ENCODE peak calls at places on chromosomes 12 and 14, in six cellular contexts. One of them, this sample, is unnamed.
A peak's percentile ranks its signal among the peaks of the same experiment; 100 is the strongest.

GRCh38 chr14:75277000-75277795 is 1.4 kb upstream of the FOS start:
- DNase-seq in HEK293T: peak; percentile 71
- DNase-seq in GF-D8: peak; percentile 28
- DNase-seq in foreskin keratinocyte: peak; percentile 66
- DNase-seq in AG09309: no peak
- DNase-seq in HT-29: peak; percentile 88
- DNase-seq in this sample: no peak

GRCh38 chr12:53232641-53233538 is 881 bp upstream of the RARG start:
- DNase-seq in HEK293T: no peak
- DNase-seq in GF-D8: no peak
- DNase-seq in foreskin keratinocyte: peak; percentile 84
- DNase-seq in AG09309: no peak
- DNase-seq in HT-29: peak; percentile 69
- DNase-seq in this sample: no peak

GRCh38 chr14:100658514-100658886 is 68.2 kb upstream of the DLK1 start:
- DNase-seq in HEK293T: no peak
- DNase-seq in GF-D8: no peak
- DNase-seq in foreskin keratinocyte: no peak
- DNase-seq in AG09309: no peak
- DNase-seq in HT-29: peak; percentile 16
- DNase-seq in this sample: no peak

GRCh38 chr14:29354446-29354845 is 573.2 kb downstream of the PRKD1 start:
- DNase-seq in HEK293T: no peak
- DNase-seq in GF-D8: no peak
- DNase-seq in foreskin keratinocyte: no peak
- DNase-seq in AG09309: no peak
- DNase-seq in HT-29: no peak
- DNase-seq in this sample: no peak

GRCh38 chr12:2495452-2496112 is 299.2 kb upstream of the FKBP4 start:
- DNase-seq in HEK293T: no peak
- DNase-seq in GF-D8: no peak
- DNase-seq in foreskin keratinocyte: no peak
- DNase-seq in AG09309: no peak
- DNase-seq in HT-29: no peak
- DNase-seq in this sample: no peak

GRCh38 chr14:94539181-94539580 is 22.1 kb upstream of the SERPINA4 start:
- DNase-seq in HEK293T: no peak
- DNase-seq in GF-D8: no peak
- DNase-seq in foreskin keratinocyte: no peak
- DNase-seq in AG09309: no peak
- DNase-seq in HT-29: no peak
- DNase-seq in this sample: no peak

GRCh38 chr14:105528859-105529505 is 2.6 kb downstream of the TMEM121 start:
- DNase-seq in HEK293T: no peak
- DNase-seq in GF-D8: no peak
- DNase-seq in foreskin keratinocyte: no peak
- DNase-seq in AG09309: no peak
- DNase-seq in HT-29: no peak
- DNase-seq in this sample: no peak

GRCh38 chr14:104791425-104791824 is 4.1 kb downstream of the AKT1 start:
- DNase-seq in HEK293T: no peak
- DNase-seq in GF-D8: no peak
- DNase-seq in foreskin keratinocyte: no peak
- DNase-seq in AG09309: no peak
- DNase-seq in HT-29: no peak
- DNase-seq in this sample: no peak

GRCh38 chr12:117049295-117049694 is 49.9 kb downstream of the TESC start:
- DNase-seq in HEK293T: no peak
- DNase-seq in GF-D8: no peak
- DNase-seq in foreskin keratinocyte: no peak
- DNase-seq in AG09309: no peak
- DNase-seq in HT-29: no peak
- DNase-seq in this sample: no peak

GRCh38 chr12:70576341-70577282 is 60.6 kb downstream of the PTPRB start:
- DNase-seq in HEK293T: peak; percentile 52
- DNase-seq in GF-D8: no peak
- DNase-seq in foreskin keratinocyte: peak; percentile 65
- DNase-seq in AG09309: peak; percentile 85
- DNase-seq in HT-29: peak; percentile 82
- DNase-seq in this sample: peak; percentile 51

GRCh38 chr12:75975692-75976091 is 55.9 kb downstream of the PHLDA1 start:
- DNase-seq in HEK293T: no peak
- DNase-seq in GF-D8: no peak
- DNase-seq in foreskin keratinocyte: no peak
- DNase-seq in AG09309: no peak
- DNase-seq in HT-29: no peak
- DNase-seq in this sample: no peak

GRCh38 chr12:3622021-3622731 is 130.7 kb downstream of the CRACR2A start:
- DNase-seq in HEK293T: no peak
- DNase-seq in GF-D8: no peak
- DNase-seq in foreskin keratinocyte: no peak
- DNase-seq in AG09309: no peak
- DNase-seq in HT-29: no peak
- DNase-seq in this sample: no peak

GRCh38 chr12:116544656-116545055 is 14.5 kb upstream of the MAP1LC3B2 start:
- DNase-seq in HEK293T: no peak
- DNase-seq in GF-D8: no peak
- DNase-seq in foreskin keratinocyte: no peak
- DNase-seq in AG09309: no peak
- DNase-seq in HT-29: no peak
- DNase-seq in this sample: peak; percentile 31

GRCh38 chr12:114636723-114637480 is 47.1 kb downstream of the TBX3 start:
- DNase-seq in HEK293T: peak; percentile 45
- DNase-seq in GF-D8: no peak
- DNase-seq in foreskin keratinocyte: peak; percentile 85
- DNase-seq in AG09309: no peak
- DNase-seq in HT-29: peak; percentile 29
- DNase-seq in this sample: no peak

GRCh38 chr12:89709994-89710872 is 1.6 kb upstream of the ATP2B1 start:
- DNase-seq in HEK293T: no peak
- DNase-seq in GF-D8: no peak
- DNase-seq in foreskin keratinocyte: peak; percentile 50
- DNase-seq in AG09309: peak; percentile 14
- DNase-seq in HT-29: no peak
- DNase-seq in this sample: no peak

GRCh38 chr12:116675339-116676107 is 62.3 kb downstream of the SPRING1 start:
- DNase-seq in HEK293T: no peak
- DNase-seq in GF-D8: no peak
- DNase-seq in foreskin keratinocyte: no peak
- DNase-seq in AG09309: no peak
- DNase-seq in HT-29: no peak
- DNase-seq in this sample: no peak

GRCh38 chr12:15037091-15037723 is 64.4 kb downstream of the PDE6H start:
- DNase-seq in HEK293T: no peak
- DNase-seq in GF-D8: no peak
- DNase-seq in foreskin keratinocyte: peak; percentile 64
- DNase-seq in AG09309: no peak
- DNase-seq in HT-29: no peak
- DNase-seq in this sample: no peak

GRCh38 chr12:75439048-75439447 is 41.5 kb upstream of the GLIPR1 start:
- DNase-seq in HEK293T: no peak
- DNase-seq in GF-D8: no peak
- DNase-seq in foreskin keratinocyte: no peak
- DNase-seq in AG09309: no peak
- DNase-seq in HT-29: no peak
- DNase-seq in this sample: no peak

GRCh38 chr12:50220357-50221061 is 53.3 kb upstream of the CERS5 start:
- DNase-seq in HEK293T: no peak
- DNase-seq in GF-D8: peak; percentile 52
- DNase-seq in foreskin keratinocyte: peak; percentile 98
- DNase-seq in AG09309: peak; percentile 57
- DNase-seq in HT-29: no peak
- DNase-seq in this sample: no peak

GRCh38 chr12:117151195-117152031 is 38.9 kb downstream of the FBXO21 start:
- DNase-seq in HEK293T: peak; percentile 76
- DNase-seq in GF-D8: no peak
- DNase-seq in foreskin keratinocyte: no peak
- DNase-seq in AG09309: peak; percentile 5
- DNase-seq in HT-29: peak; percentile 48
- DNase-seq in this sample: no peak

GRCh38 chr12:52080403-52081201 is 1.1 kb downstream of the SMIM41 start:
- DNase-seq in HEK293T: no peak
- DNase-seq in GF-D8: no peak
- DNase-seq in foreskin keratinocyte: no peak
- DNase-seq in AG09309: no peak
- DNase-seq in HT-29: no peak
- DNase-seq in this sample: no peak

GRCh38 chr14:35365130-35366047 is 39.2 kb downstream of the NFKBIA start:
- DNase-seq in HEK293T: no peak
- DNase-seq in GF-D8: no peak
- DNase-seq in foreskin keratinocyte: peak; percentile 78
- DNase-seq in AG09309: no peak
- DNase-seq in HT-29: peak; percentile 48
- DNase-seq in this sample: no peak

GRCh38 chr12:94304012-94304411 is 155.6 kb downstream of the PLXNC1 start:
- DNase-seq in HEK293T: no peak
- DNase-seq in GF-D8: no peak
- DNase-seq in foreskin keratinocyte: no peak
- DNase-seq in AG09309: no peak
- DNase-seq in HT-29: no peak
- DNase-seq in this sample: no peak

GRCh38 chr14:102028733-102029132 is 58.1 kb downstream of the HSP90AA1 start:
- DNase-seq in HEK293T: no peak
- DNase-seq in GF-D8: no peak
- DNase-seq in foreskin keratinocyte: peak; percentile 84
- DNase-seq in AG09309: peak; percentile 52
- DNase-seq in HT-29: peak; percentile 68
- DNase-seq in this sample: no peak

GRCh38 chr14:50381823-50382287 is 14.8 kb downstream of the CDKL1 start:
- DNase-seq in HEK293T: no peak
- DNase-seq in GF-D8: no peak
- DNase-seq in foreskin keratinocyte: no peak
- DNase-seq in AG09309: no peak
- DNase-seq in HT-29: no peak
- DNase-seq in this sample: no peak

GRCh38 chr12:126636798-126637197 is 1571.6 kb downstream of the AACS start:
- DNase-seq in HEK293T: no peak
- DNase-seq in GF-D8: no peak
- DNase-seq in foreskin keratinocyte: no peak
- DNase-seq in AG09309: no peak
- DNase-seq in HT-29: no peak
- DNase-seq in this sample: no peak

GRCh38 chr14:99758121-99758871 is 34.9 kb upstream of the EML1 start:
- DNase-seq in HEK293T: no peak
- DNase-seq in GF-D8: no peak
- DNase-seq in foreskin keratinocyte: peak; percentile 96
- DNase-seq in AG09309: peak; percentile 88
- DNase-seq in HT-29: no peak
- DNase-seq in this sample: no peak

GRCh38 chr14:102602421-102603292 is 10.2 kb downstream of the RCOR1 start:
- DNase-seq in HEK293T: no peak
- DNase-seq in GF-D8: no peak
- DNase-seq in foreskin keratinocyte: no peak
- DNase-seq in AG09309: no peak
- DNase-seq in HT-29: no peak
- DNase-seq in this sample: no peak

GRCh38 chr12:44015333-44015941 is 179.6 kb downstream of the TMEM117 start:
- DNase-seq in HEK293T: peak; percentile 35
- DNase-seq in GF-D8: peak; percentile 7
- DNase-seq in foreskin keratinocyte: peak; percentile 56
- DNase-seq in AG09309: peak; percentile 37
- DNase-seq in HT-29: peak; percentile 63
- DNase-seq in this sample: peak; percentile 37